ENCODE peak calls at places on chromosomes 6 and 20, in six cellular contexts. H, R, W, V, P and Y are unnamed samples.

GRCh38 chr6:170176621-170177382 is 114.1 kb downstream of the DLL1 start:
- DNase-seq in H (no peak), R (no peak), W (no peak), V (no peak), P (no peak), Y (no peak)

GRCh38 chr20:63354636-63355385 is 6.3 kb downstream of the CHRNA4 start:
- DNase-seq in H (no peak), R (no peak), W (no peak), V (no peak), P (no peak), Y (no peak)

GRCh38 chr6:20893415-20893814 is 359.2 kb downstream of the CDKAL1 start:
- DNase-seq in H (no peak), R (no peak), W (no peak), V (no peak), P (no peak), Y (no peak)

GRCh38 chr6:153484056-153484455 is 353.0 kb upstream of the RGS17 start:
- DNase-seq in H (no peak), R (no peak), W (no peak), V (no peak), P (no peak), Y (no peak)

GRCh38 chr20:53623454-53624206 is 30.0 kb upstream of the ZNF217 start:
- DNase-seq in H (peak), R (peak), W (no peak), V (peak), P (peak), Y (peak)

GRCh38 chr20:57849126-57849867 is 139.5 kb upstream of the PMEPA1 start:
- DNase-seq in H (no peak), R (no peak), W (no peak), V (no peak), P (no peak), Y (no peak)

GRCh38 chr6:134517145-134517658 is 199.3 kb upstream of the SGK1 start:
- DNase-seq in H (peak), R (no peak), W (no peak), V (no peak), P (peak), Y (no peak)

GRCh38 chr6:35091353-35092083 is 49.6 kb downstream of the TCP11 start:
- DNase-seq in H (no peak), R (no peak), W (no peak), V (peak), P (no peak), Y (no peak)

GRCh38 chr20:51425347-51426106 is 117.0 kb downstream of the NFATC2 start:
- DNase-seq in H (no peak), R (peak), W (no peak), V (no peak), P (no peak), Y (no peak)

GRCh38 chr20:41030536-41031242 is 2.1 kb downstream of the TOP1 start:
- DNase-seq in H (peak), R (no peak), W (no peak), V (no peak), P (no peak), Y (no peak)

GRCh38 chr6:56914791-56915658 is 39.9 kb upstream of the BEND6 start:
- DNase-seq in H (no peak), R (no peak), W (no peak), V (no peak), P (no peak), Y (no peak)

GRCh38 chr6:21871831-21872230 is 278.3 kb downstream of the SOX4 start:
- DNase-seq in H (no peak), R (no peak), W (no peak), V (no peak), P (no peak), Y (no peak)

GRCh38 chr6:31462026-31462963 is 35.6 kb upstream of the MICB start:
- DNase-seq in H (peak), R (no peak), W (no peak), V (no peak), P (no peak), Y (no peak)

GRCh38 chr6:116352515-116353471 is 18.0 kb upstream of the DSE start:
- DNase-seq in H (peak), R (no peak), W (no peak), V (no peak), P (peak), Y (no peak)

GRCh38 chr6:123022980-123023379 is 26.9 kb downstream of the CLVS2 start:
- DNase-seq in H (no peak), R (no peak), W (no peak), V (no peak), P (no peak), Y (peak)

GRCh38 chr6:28725890-28726348 is 197.9 kb downstream of the TRIM27 start:
- DNase-seq in H (peak), R (no peak), W (no peak), V (no peak), P (no peak), Y (no peak)

GRCh38 chr6:72665599-72665998 is 43.7 kb downstream of the KCNQ5 start:
- DNase-seq in H (no peak), R (no peak), W (no peak), V (no peak), P (no peak), Y (no peak)

GRCh38 chr6:80271074-80271473 is 164.6 kb downstream of the BCKDHB start:
- DNase-seq in H (no peak), R (no peak), W (no peak), V (no peak), P (no peak), Y (no peak)

GRCh38 chr6:3850451-3851203 is 1.5 kb downstream of the FAM50B start:
- DNase-seq in H (no peak), R (peak), W (no peak), V (no peak), P (no peak), Y (no peak)

GRCh38 chr6:163554032-163554431 is 139.5 kb downstream of the QKI start:
- DNase-seq in H (no peak), R (no peak), W (no peak), V (no peak), P (no peak), Y (no peak)

GRCh38 chr20:9617940-9618339 is 103.5 kb downstream of the LAMP5 start:
- DNase-seq in H (peak), R (no peak), W (no peak), V (peak), P (no peak), Y (peak)

GRCh38 chr6:157679605-157680580 is 143.2 kb upstream of the SNX9 start:
- DNase-seq in H (no peak), R (no peak), W (no peak), V (no peak), P (no peak), Y (no peak)

GRCh38 chr6:139881728-139882211 is 507.3 kb upstream of the CITED2 start:
- DNase-seq in H (peak), R (no peak), W (no peak), V (peak), P (no peak), Y (peak)